ENCODE peak calls at places on chromosome 12, in ten cellular contexts. One of them, this sample, is unnamed.

GRCh38 chr12:103800252-103800771 is 40.7 kb downstream of the NT5DC3 start:
- DNase-seq in fibroblast of lung: peak; percentile 89
- DNase-seq in IMR-90: peak; percentile 73
- DNase-seq in AG04450: peak; percentile 63
- DNase-seq in BJ: no peak
- DNase-seq in GM23338: no peak
- DNase-seq in fibroblast of villous mesenchyme: peak; percentile 57
- DNase-seq in tibial artery: peak; percentile 94
- DNase-seq in colonic mucosa: peak; percentile 60
- DNase-seq in HepG2: peak; percentile 47
- DNase-seq in this sample: peak; percentile 74

GRCh38 chr12:131196220-131196619 is 242.5 kb downstream of the ADGRD1 start:
- DNase-seq in fibroblast of lung: no peak
- DNase-seq in IMR-90: no peak
- DNase-seq in AG04450: no peak
- DNase-seq in BJ: no peak
- DNase-seq in GM23338: no peak
- DNase-seq in fibroblast of villous mesenchyme: no peak
- DNase-seq in tibial artery: no peak
- DNase-seq in colonic mucosa: no peak
- DNase-seq in HepG2: no peak
- DNase-seq in this sample: no peak

GRCh38 chr12:68231229-68231628 is 5.6 kb upstream of the IL26 start:
- DNase-seq in fibroblast of lung: no peak
- DNase-seq in IMR-90: no peak
- DNase-seq in AG04450: no peak
- DNase-seq in BJ: no peak
- DNase-seq in GM23338: no peak
- DNase-seq in fibroblast of villous mesenchyme: no peak
- DNase-seq in tibial artery: no peak
- DNase-seq in colonic mucosa: no peak
- DNase-seq in HepG2: no peak
- DNase-seq in this sample: peak; percentile 11

GRCh38 chr12:106885026-106885425 is 70.7 kb upstream of the TMEM263 start:
- DNase-seq in fibroblast of lung: no peak
- DNase-seq in IMR-90: no peak
- DNase-seq in AG04450: no peak
- DNase-seq in BJ: no peak
- DNase-seq in GM23338: no peak
- DNase-seq in fibroblast of villous mesenchyme: no peak
- DNase-seq in tibial artery: no peak
- DNase-seq in colonic mucosa: no peak
- DNase-seq in HepG2: no peak
- DNase-seq in this sample: no peak

GRCh38 chr12:16012086-16012485 is 101.0 kb downstream of the DERA start:
- DNase-seq in fibroblast of lung: peak; percentile 58
- DNase-seq in IMR-90: peak; percentile 61
- DNase-seq in AG04450: no peak
- DNase-seq in BJ: no peak
- DNase-seq in GM23338: no peak
- DNase-seq in fibroblast of villous mesenchyme: peak; percentile 89
- DNase-seq in tibial artery: no peak
- DNase-seq in colonic mucosa: no peak
- DNase-seq in HepG2: no peak
- DNase-seq in this sample: peak; percentile 78

GRCh38 chr12:50765325-50765911 is 1.5 kb downstream of the ATF1 start:
- DNase-seq in fibroblast of lung: peak; percentile 66
- DNase-seq in IMR-90: peak; percentile 56
- DNase-seq in AG04450: no peak
- DNase-seq in BJ: peak; percentile 14
- DNase-seq in GM23338: peak; percentile 71
- DNase-seq in fibroblast of villous mesenchyme: peak; percentile 65
- DNase-seq in tibial artery: no peak
- DNase-seq in colonic mucosa: peak; percentile 58
- DNase-seq in HepG2: peak; percentile 50
- DNase-seq in this sample: peak; percentile 69

GRCh38 chr12:107057071-107057834 is 36.1 kb downstream of the CRY1 start:
- DNase-seq in fibroblast of lung: peak; percentile 29
- DNase-seq in IMR-90: peak; percentile 33
- DNase-seq in AG04450: no peak
- DNase-seq in BJ: peak; percentile 34
- DNase-seq in GM23338: no peak
- DNase-seq in fibroblast of villous mesenchyme: peak; percentile 20
- DNase-seq in tibial artery: no peak
- DNase-seq in colonic mucosa: no peak
- DNase-seq in HepG2: no peak
- DNase-seq in this sample: peak; percentile 25

GRCh38 chr12:50771409-50771808 is 7.5 kb downstream of the ATF1 start:
- DNase-seq in fibroblast of lung: no peak
- DNase-seq in IMR-90: no peak
- DNase-seq in AG04450: no peak
- DNase-seq in BJ: no peak
- DNase-seq in GM23338: no peak
- DNase-seq in fibroblast of villous mesenchyme: no peak
- DNase-seq in tibial artery: no peak
- DNase-seq in colonic mucosa: no peak
- DNase-seq in HepG2: no peak
- DNase-seq in this sample: no peak

GRCh38 chr12:45415393-45415817 is 199.5 kb downstream of the ANO6 start:
- DNase-seq in fibroblast of lung: peak; percentile 98
- DNase-seq in IMR-90: peak; percentile 100
- DNase-seq in AG04450: peak; percentile 95
- DNase-seq in BJ: peak; percentile 97
- DNase-seq in GM23338: no peak
- DNase-seq in fibroblast of villous mesenchyme: peak; percentile 98
- DNase-seq in tibial artery: peak; percentile 87
- DNase-seq in colonic mucosa: no peak
- DNase-seq in HepG2: peak; percentile 2
- DNase-seq in this sample: peak; percentile 98

DNA sequence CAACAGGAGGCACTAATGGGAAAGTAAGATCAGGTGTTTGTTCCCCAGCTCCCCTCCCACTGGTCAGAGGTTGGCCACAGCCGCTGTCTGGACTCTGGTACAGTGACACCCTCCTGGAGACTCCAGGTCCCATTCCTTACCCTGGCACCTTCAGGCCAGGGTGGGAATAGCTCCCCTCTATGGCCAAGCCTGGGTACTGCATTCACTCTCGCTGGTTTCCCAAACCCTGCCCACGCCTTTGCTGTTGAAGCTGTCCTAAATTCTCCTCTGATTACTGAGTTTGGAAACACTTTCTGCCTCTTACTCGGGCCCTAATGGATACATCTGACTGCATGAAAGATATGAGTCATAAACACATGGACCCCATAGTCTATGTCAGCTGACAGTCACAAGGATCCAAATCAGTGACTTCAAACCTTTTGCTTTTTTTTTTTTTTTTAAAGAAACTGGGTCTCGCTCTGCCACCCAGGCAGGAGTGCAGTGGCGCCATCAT is 17.9 kb downstream of the HRK start:
- DNase-seq in fibroblast of lung: peak; percentile 34
- DNase-seq in IMR-90: peak; percentile 75
- DNase-seq in AG04450: peak; percentile 27
- DNase-seq in BJ: peak; percentile 41
- DNase-seq in GM23338: peak; percentile 82
- DNase-seq in fibroblast of villous mesenchyme: peak; percentile 26
- DNase-seq in tibial artery: no peak
- DNase-seq in colonic mucosa: peak; percentile 57
- DNase-seq in HepG2: peak; percentile 52
- DNase-seq in this sample: peak; percentile 55
- TF ChIP-seq CTCF in fibroblast of lung: peak; percentile 63
- TF ChIP-seq CTCF in IMR-90: peak; percentile 42
- TF ChIP-seq CTCF in AG04450: peak; percentile 67
- TF ChIP-seq CTCF in BJ: peak; percentile 60
- TF ChIP-seq CTCF in GM23338: peak; percentile 81
- TF ChIP-seq CTCF in fibroblast of villous mesenchyme: peak; percentile 59
- TF ChIP-seq CTCF in tibial artery: peak; percentile 11
- TF ChIP-seq CTCF in colonic mucosa: peak; percentile 43
- TF ChIP-seq CTCF in HepG2: peak; percentile 59
- TF ChIP-seq CTCF in this sample: peak; percentile 65

GRCh38 chr12:111410229-111411186 is 4.8 kb downstream of the SH2B3 start:
- DNase-seq in fibroblast of lung: peak; percentile 35
- DNase-seq in IMR-90: no peak
- DNase-seq in AG04450: no peak
- DNase-seq in BJ: no peak
- DNase-seq in GM23338: no peak
- DNase-seq in fibroblast of villous mesenchyme: peak; percentile 39
- DNase-seq in tibial artery: no peak
- DNase-seq in colonic mucosa: no peak
- DNase-seq in HepG2: no peak
- DNase-seq in this sample: peak; percentile 40
- H3K4me3 ChIP-seq in fibroblast of lung: peak overlapping the region; percentile 35
- H3K4me3 ChIP-seq in IMR-90: no peak overlapping the region
- H3K4me3 ChIP-seq in AG04450: peak overlapping the region; percentile 39
- H3K4me3 ChIP-seq in BJ: no peak overlapping the region
- H3K4me3 ChIP-seq in GM23338: no peak overlapping the region
- H3K4me3 ChIP-seq in fibroblast of villous mesenchyme: no peak overlapping the region
- H3K4me3 ChIP-seq in tibial artery: peak overlapping the region; percentile 23
- H3K4me3 ChIP-seq in colonic mucosa: no peak overlapping the region
- H3K4me3 ChIP-seq in HepG2: no peak overlapping the region
- H3K4me3 ChIP-seq in this sample: peak overlapping the region; percentile 18

DNA sequence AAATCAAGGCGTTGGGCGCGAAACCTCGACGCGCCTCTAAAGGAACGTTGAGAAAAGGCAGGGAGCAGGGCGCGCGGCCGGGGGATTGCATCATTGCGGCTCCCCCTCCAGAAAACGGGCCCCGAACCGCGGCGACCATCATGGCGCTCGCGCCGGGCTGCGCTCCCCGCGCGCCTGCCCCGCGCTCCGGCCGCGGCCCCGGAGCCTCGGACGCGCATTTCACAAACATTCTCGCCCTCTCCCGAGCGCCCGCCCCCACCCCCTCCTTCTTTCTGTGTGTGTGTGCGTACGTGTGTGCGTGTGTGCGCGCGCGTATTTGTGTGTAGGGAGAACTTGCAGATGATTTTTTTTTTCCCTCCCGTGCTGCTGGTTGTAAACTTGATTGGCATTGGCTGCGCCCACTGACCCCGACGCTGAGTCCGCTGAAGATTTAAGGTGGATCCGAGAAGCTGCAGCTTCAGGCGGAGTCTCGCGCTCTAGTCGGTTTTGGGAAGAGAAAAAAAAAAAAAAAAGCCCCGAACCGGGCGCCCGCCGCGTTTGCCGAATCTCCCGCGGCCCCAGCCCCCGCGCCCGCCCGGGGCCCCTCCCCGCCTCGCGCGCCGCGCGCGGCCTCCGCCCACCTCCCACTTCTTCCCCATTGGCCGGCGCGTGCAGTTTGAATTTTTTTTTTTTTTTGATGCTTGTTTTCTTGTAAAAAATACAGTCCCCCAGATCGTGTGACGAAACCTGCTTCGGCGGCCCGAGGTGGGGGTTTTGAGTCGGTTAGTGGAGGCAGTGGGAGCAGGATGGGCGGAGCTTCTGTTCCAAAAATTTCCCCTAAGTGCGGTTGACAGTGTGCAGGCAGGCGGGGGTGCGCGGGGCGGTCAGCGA is 8.2 kb downstream of the CDKN1B start:
- DNase-seq in fibroblast of lung: peak; percentile 100
- DNase-seq in IMR-90: peak; percentile 100
- DNase-seq in AG04450: peak; percentile 99
- DNase-seq in BJ: peak; percentile 99
- DNase-seq in GM23338: peak; percentile 96
- DNase-seq in fibroblast of villous mesenchyme: peak; percentile 100
- DNase-seq in tibial artery: peak; percentile 98
- DNase-seq in colonic mucosa: peak; percentile 96
- DNase-seq in HepG2: peak; percentile 97
- DNase-seq in this sample: peak; percentile 100
- TF ChIP-seq CTCF in fibroblast of lung: no peak
- TF ChIP-seq CTCF in IMR-90: no peak
- TF ChIP-seq CTCF in AG04450: no peak
- TF ChIP-seq CTCF in BJ: no peak
- TF ChIP-seq CTCF in GM23338: no peak
- TF ChIP-seq CTCF in fibroblast of villous mesenchyme: no peak
- TF ChIP-seq CTCF in tibial artery: no peak
- TF ChIP-seq CTCF in colonic mucosa: no peak
- TF ChIP-seq CTCF in HepG2: no peak
- TF ChIP-seq CTCF in this sample: no peak

GRCh38 chr12:75813066-75813465 is 218.5 kb downstream of the PHLDA1 start:
- DNase-seq in fibroblast of lung: no peak
- DNase-seq in IMR-90: no peak
- DNase-seq in AG04450: no peak
- DNase-seq in BJ: no peak
- DNase-seq in GM23338: no peak
- DNase-seq in fibroblast of villous mesenchyme: no peak
- DNase-seq in tibial artery: no peak
- DNase-seq in colonic mucosa: no peak
- DNase-seq in HepG2: no peak
- DNase-seq in this sample: no peak

GRCh38 chr12:75809745-75810144 is 221.8 kb downstream of the PHLDA1 start:
- DNase-seq in fibroblast of lung: no peak
- DNase-seq in IMR-90: no peak
- DNase-seq in AG04450: no peak
- DNase-seq in BJ: no peak
- DNase-seq in GM23338: peak; percentile 80
- DNase-seq in fibroblast of villous mesenchyme: no peak
- DNase-seq in tibial artery: no peak
- DNase-seq in colonic mucosa: no peak
- DNase-seq in HepG2: no peak
- DNase-seq in this sample: no peak

GRCh38 chr12:75815756-75816155 is 215.8 kb downstream of the PHLDA1 start:
- DNase-seq in fibroblast of lung: peak; percentile 34
- DNase-seq in IMR-90: peak; percentile 62
- DNase-seq in AG04450: no peak
- DNase-seq in BJ: no peak
- DNase-seq in GM23338: no peak
- DNase-seq in fibroblast of villous mesenchyme: no peak
- DNase-seq in tibial artery: no peak
- DNase-seq in colonic mucosa: no peak
- DNase-seq in HepG2: no peak
- DNase-seq in this sample: peak; percentile 26

GRCh38 chr12:75814856-75815754 is 216.5 kb downstream of the PHLDA1 start:
- DNase-seq in fibroblast of lung: peak; percentile 99
- DNase-seq in IMR-90: peak; percentile 98
- DNase-seq in AG04450: peak; percentile 94
- DNase-seq in BJ: peak; percentile 91
- DNase-seq in GM23338: no peak
- DNase-seq in fibroblast of villous mesenchyme: peak; percentile 97
- DNase-seq in tibial artery: no peak
- DNase-seq in colonic mucosa: no peak
- DNase-seq in HepG2: no peak
- DNase-seq in this sample: peak; percentile 99

DNA sequence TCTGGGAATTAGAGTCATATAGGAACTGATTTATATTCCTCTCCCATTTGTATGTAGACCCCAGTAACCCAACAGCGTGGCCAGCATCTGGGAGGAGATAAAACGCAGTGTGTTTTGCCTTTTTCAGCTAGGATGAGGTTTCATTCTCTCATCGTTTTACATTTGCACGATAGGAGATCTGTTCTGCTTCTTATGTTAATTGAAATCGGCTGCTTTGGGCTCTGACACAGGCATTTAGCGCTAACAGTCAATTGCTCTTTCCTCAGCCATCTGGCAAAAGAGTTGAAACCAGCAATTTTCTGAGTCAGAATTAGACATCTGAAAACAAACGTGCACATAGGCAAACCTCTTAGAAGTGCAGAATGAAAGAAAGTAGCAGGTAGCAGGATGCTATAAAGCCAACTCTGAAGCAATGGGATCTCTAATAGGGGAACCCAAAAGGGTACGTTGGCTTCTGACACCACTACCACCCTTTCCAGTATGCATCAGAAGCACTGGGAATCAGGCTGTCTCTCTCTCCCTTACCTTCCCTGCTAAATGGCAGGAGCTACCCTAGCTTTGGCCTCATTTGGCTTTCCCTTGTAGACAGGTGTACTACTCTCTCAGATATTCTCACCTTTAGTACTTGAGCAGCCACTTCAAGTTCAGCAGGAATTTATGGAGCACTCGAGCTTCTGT is 219.1 kb downstream of the PHLDA1 start:
- DNase-seq in fibroblast of lung: peak; percentile 80
- DNase-seq in IMR-90: peak; percentile 88
- DNase-seq in AG04450: peak; percentile 71
- DNase-seq in BJ: peak; percentile 63
- DNase-seq in GM23338: peak; percentile 67
- DNase-seq in fibroblast of villous mesenchyme: peak; percentile 79
- DNase-seq in tibial artery: no peak
- DNase-seq in colonic mucosa: no peak
- DNase-seq in HepG2: no peak
- DNase-seq in this sample: peak; percentile 46
- H3K4me3 ChIP-seq in fibroblast of lung: peak overlapping the region; percentile 17
- H3K4me3 ChIP-seq in IMR-90: peak overlapping the region; percentile 13
- H3K4me3 ChIP-seq in AG04450: peak overlapping the region; percentile 29
- H3K4me3 ChIP-seq in BJ: no peak overlapping the region
- H3K4me3 ChIP-seq in GM23338: peak overlapping the region; percentile 36
- H3K4me3 ChIP-seq in fibroblast of villous mesenchyme: no peak overlapping the region
- H3K4me3 ChIP-seq in tibial artery: no peak overlapping the region
- H3K4me3 ChIP-seq in colonic mucosa: no peak overlapping the region
- H3K4me3 ChIP-seq in HepG2: no peak overlapping the region
- H3K4me3 ChIP-seq in this sample: no peak overlapping the region